ENCODE peak calls at places on chromosomes 5 and 9, in four cellular contexts. One of them, this sample, is unnamed.

GRCh38 chr9:78865757-78866156 is 568.8 kb downstream of the PSAT1 start:
- DNase-seq in right lobe of liver: no peak
- DNase-seq in GDM1: no peak
- DNase-seq in activated T-cell treated with anti-CD3 and anti-CD28 coated beads for 1 hour: no peak
- DNase-seq in this sample: no peak

GRCh38 chr9:89474939-89475338 is 23.0 kb downstream of the SEMA4D start:
- DNase-seq in right lobe of liver: no peak
- DNase-seq in GDM1: no peak
- DNase-seq in activated T-cell treated with anti-CD3 and anti-CD28 coated beads for 1 hour: no peak
- DNase-seq in this sample: no peak

GRCh38 chr9:127574089-127574921 is 37.8 kb upstream of the STXBP1 start:
- DNase-seq in right lobe of liver: no peak
- DNase-seq in GDM1: peak; percentile 8
- DNase-seq in activated T-cell treated with anti-CD3 and anti-CD28 coated beads for 1 hour: no peak
- DNase-seq in this sample: no peak

GRCh38 chr9:127943746-127944145 is 6.1 kb upstream of the DPM2 start:
- DNase-seq in right lobe of liver: peak; percentile 88
- DNase-seq in GDM1: peak; percentile 61
- DNase-seq in activated T-cell treated with anti-CD3 and anti-CD28 coated beads for 1 hour: peak; percentile 65
- DNase-seq in this sample: peak; percentile 86

GRCh38 chr5:96796434-96796833 is 11.3 kb downstream of the ERAP1 start:
- DNase-seq in right lobe of liver: no peak
- DNase-seq in GDM1: no peak
- DNase-seq in activated T-cell treated with anti-CD3 and anti-CD28 coated beads for 1 hour: no peak
- DNase-seq in this sample: no peak

GRCh38 chr9:126533911-126534300 is 79.8 kb upstream of the LMX1B start:
- DNase-seq in right lobe of liver: no peak
- DNase-seq in GDM1: no peak
- DNase-seq in activated T-cell treated with anti-CD3 and anti-CD28 coated beads for 1 hour: no peak
- DNase-seq in this sample: no peak

GRCh38 chr9:128683340-128684064 is 5.5 kb upstream of the SET start:
- DNase-seq in right lobe of liver: peak; percentile 71
- DNase-seq in GDM1: no peak
- DNase-seq in activated T-cell treated with anti-CD3 and anti-CD28 coated beads for 1 hour: no peak
- DNase-seq in this sample: no peak

GRCh38 chr9:36772449-36773370 is 200.0 kb downstream of the MELK start:
- DNase-seq in right lobe of liver: no peak
- DNase-seq in GDM1: no peak
- DNase-seq in activated T-cell treated with anti-CD3 and anti-CD28 coated beads for 1 hour: no peak
- DNase-seq in this sample: no peak

GRCh38 chr9:21434202-21435014 is 5.8 kb upstream of the IFNA1 start:
- DNase-seq in right lobe of liver: no peak
- DNase-seq in GDM1: peak; percentile 8
- DNase-seq in activated T-cell treated with anti-CD3 and anti-CD28 coated beads for 1 hour: peak; percentile 6
- DNase-seq in this sample: no peak

GRCh38 chr5:72282878-72283277 is 37.2 kb downstream of the MRPS27 start:
- DNase-seq in right lobe of liver: no peak
- DNase-seq in GDM1: no peak
- DNase-seq in activated T-cell treated with anti-CD3 and anti-CD28 coated beads for 1 hour: no peak
- DNase-seq in this sample: no peak

GRCh38 chr5:135568923-135569360 is 9.8 kb downstream of the CXCL14 start:
- DNase-seq in right lobe of liver: no peak
- DNase-seq in GDM1: no peak
- DNase-seq in activated T-cell treated with anti-CD3 and anti-CD28 coated beads for 1 hour: no peak
- DNase-seq in this sample: no peak

GRCh38 chr9:36191290-36191645 is 547 bp downstream of the CLTA start:
- DNase-seq in right lobe of liver: peak; percentile 38
- DNase-seq in GDM1: no peak
- DNase-seq in activated T-cell treated with anti-CD3 and anti-CD28 coated beads for 1 hour: peak; percentile 41
- DNase-seq in this sample: no peak

GRCh38 chr5:37940931-37941623 is 101.2 kb upstream of the GDNF start:
- DNase-seq in right lobe of liver: no peak
- DNase-seq in GDM1: no peak
- DNase-seq in activated T-cell treated with anti-CD3 and anti-CD28 coated beads for 1 hour: no peak
- DNase-seq in this sample: no peak

GRCh38 chr9:123044556-123044955 is 11.1 kb downstream of the GPR21 start:
- DNase-seq in right lobe of liver: no peak
- DNase-seq in GDM1: no peak
- DNase-seq in activated T-cell treated with anti-CD3 and anti-CD28 coated beads for 1 hour: no peak
- DNase-seq in this sample: no peak

GRCh38 chr9:136170291-136170901 is 34.5 kb downstream of the LHX3 start:
- DNase-seq in right lobe of liver: peak; percentile 49
- DNase-seq in GDM1: no peak
- DNase-seq in activated T-cell treated with anti-CD3 and anti-CD28 coated beads for 1 hour: peak; percentile 33
- DNase-seq in this sample: peak; percentile 90

GRCh38 chr5:167634432-167634831 is 657.0 kb upstream of the WWC1 start:
- DNase-seq in right lobe of liver: no peak
- DNase-seq in GDM1: no peak
- DNase-seq in activated T-cell treated with anti-CD3 and anti-CD28 coated beads for 1 hour: no peak
- DNase-seq in this sample: no peak

GRCh38 chr9:70535546-70536323 is 121.3 kb upstream of the KLF9 start:
- DNase-seq in right lobe of liver: no peak
- DNase-seq in GDM1: no peak
- DNase-seq in activated T-cell treated with anti-CD3 and anti-CD28 coated beads for 1 hour: no peak
- DNase-seq in this sample: no peak

GRCh38 chr5:140219068-140219971 is 44.3 kb downstream of the CYSTM1 start:
- DNase-seq in right lobe of liver: no peak
- DNase-seq in GDM1: no peak
- DNase-seq in activated T-cell treated with anti-CD3 and anti-CD28 coated beads for 1 hour: no peak
- DNase-seq in this sample: no peak

GRCh38 chr9:127449332-127449966 is 1.8 kb downstream of the RPL12 start:
- DNase-seq in right lobe of liver: no peak
- DNase-seq in GDM1: no peak
- DNase-seq in activated T-cell treated with anti-CD3 and anti-CD28 coated beads for 1 hour: no peak
- DNase-seq in this sample: no peak

GRCh38 chr9:127168756-127169506 is 46.5 kb upstream of the ANGPTL2 start:
- DNase-seq in right lobe of liver: no peak
- DNase-seq in GDM1: no peak
- DNase-seq in activated T-cell treated with anti-CD3 and anti-CD28 coated beads for 1 hour: no peak
- DNase-seq in this sample: no peak

GRCh38 chr5:160262151-160262550 is 32.8 kb downstream of the FABP6 start:
- DNase-seq in right lobe of liver: no peak
- DNase-seq in GDM1: no peak
- DNase-seq in activated T-cell treated with anti-CD3 and anti-CD28 coated beads for 1 hour: no peak
- DNase-seq in this sample: no peak

GRCh38 chr9:96400132-96400910 is 16.8 kb upstream of the SLC35D2 start:
- DNase-seq in right lobe of liver: no peak
- DNase-seq in GDM1: no peak
- DNase-seq in activated T-cell treated with anti-CD3 and anti-CD28 coated beads for 1 hour: no peak
- DNase-seq in this sample: no peak

GRCh38 chr9:108994695-108995094 is 18.6 kb downstream of the CTNNAL1 start:
- DNase-seq in right lobe of liver: peak; percentile 44
- DNase-seq in GDM1: peak; percentile 37
- DNase-seq in activated T-cell treated with anti-CD3 and anti-CD28 coated beads for 1 hour: no peak
- DNase-seq in this sample: no peak

GRCh38 chr9:124855944-124856773 is 2.9 kb downstream of the WDR38 start:
- DNase-seq in right lobe of liver: no peak
- DNase-seq in GDM1: no peak
- DNase-seq in activated T-cell treated with anti-CD3 and anti-CD28 coated beads for 1 hour: no peak
- DNase-seq in this sample: no peak

GRCh38 chr9:124130277-124131075 is 118.9 kb downstream of the LHX2 start:
- DNase-seq in right lobe of liver: no peak
- DNase-seq in GDM1: no peak
- DNase-seq in activated T-cell treated with anti-CD3 and anti-CD28 coated beads for 1 hour: no peak
- DNase-seq in this sample: no peak

GRCh38 chr5:148978370-148979103 is 84.3 kb downstream of the SH3TC2 start:
- DNase-seq in right lobe of liver: no peak
- DNase-seq in GDM1: no peak
- DNase-seq in activated T-cell treated with anti-CD3 and anti-CD28 coated beads for 1 hour: no peak
- DNase-seq in this sample: no peak

GRCh38 chr5:89694026-89694540 is 715.5 kb downstream of the CETN3 start:
- DNase-seq in right lobe of liver: no peak
- DNase-seq in GDM1: no peak
- DNase-seq in activated T-cell treated with anti-CD3 and anti-CD28 coated beads for 1 hour: no peak
- DNase-seq in this sample: no peak

GRCh38 chr5:14202462-14202861 is 59.3 kb downstream of the TRIO start:
- DNase-seq in right lobe of liver: no peak
- DNase-seq in GDM1: no peak
- DNase-seq in activated T-cell treated with anti-CD3 and anti-CD28 coated beads for 1 hour: no peak
- DNase-seq in this sample: no peak

GRCh38 chr5:151051066-151051930 is 29.5 kb downstream of the TNIP1 start:
- DNase-seq in right lobe of liver: peak; percentile 73
- DNase-seq in GDM1: peak; percentile 69
- DNase-seq in activated T-cell treated with anti-CD3 and anti-CD28 coated beads for 1 hour: peak; percentile 59
- DNase-seq in this sample: peak; percentile 71

GRCh38 chr9:83978992-83979811 is 813 bp downstream of the HNRNPK start:
- DNase-seq in right lobe of liver: peak; percentile 92
- DNase-seq in GDM1: peak; percentile 71
- DNase-seq in activated T-cell treated with anti-CD3 and anti-CD28 coated beads for 1 hour: peak; percentile 82
- DNase-seq in this sample: peak; percentile 57

GRCh38 chr9:110130211-110130610 is 77.7 kb downstream of the C9orf152 start:
- DNase-seq in right lobe of liver: no peak
- DNase-seq in GDM1: no peak
- DNase-seq in activated T-cell treated with anti-CD3 and anti-CD28 coated beads for 1 hour: no peak
- DNase-seq in this sample: no peak

GRCh38 chr5:179115845-179116524 is 55.8 kb downstream of the ZNF354C start:
- DNase-seq in right lobe of liver: no peak
- DNase-seq in GDM1: no peak
- DNase-seq in activated T-cell treated with anti-CD3 and anti-CD28 coated beads for 1 hour: no peak
- DNase-seq in this sample: no peak

This sample was measured in GM12892.